ENCODE peak calls at places on chromosome 4, in seven cellular contexts. One of them, this sample, is unnamed.

GRCh38 chr4:2417196-2417764 is 1.2 kb downstream of the ZFYVE28 start:
- DNase-seq in transverse colon: no peak
- DNase-seq in stomach: no peak
- DNase-seq in esophagus squamous epithelium: no peak
- DNase-seq in IMR-90: no peak
- DNase-seq in ovary: no peak
- DNase-seq in uterus: no peak
- DNase-seq in this sample: no peak

GRCh38 chr4:8276358-8277240 is 7.0 kb downstream of the HTRA3 start:
- DNase-seq in transverse colon: no peak
- DNase-seq in stomach: peak; percentile 77
- DNase-seq in esophagus squamous epithelium: no peak
- DNase-seq in IMR-90: peak; percentile 16
- DNase-seq in ovary: peak; percentile 78
- DNase-seq in uterus: peak; percentile 64
- DNase-seq in this sample: no peak

GRCh38 chr4:56200275-56200674 is 187.0 kb downstream of the AASDH start:
- DNase-seq in transverse colon: no peak
- DNase-seq in stomach: no peak
- DNase-seq in esophagus squamous epithelium: no peak
- DNase-seq in IMR-90: no peak
- DNase-seq in ovary: no peak
- DNase-seq in uterus: no peak
- DNase-seq in this sample: no peak

GRCh38 chr4:36280555-36280954 is 861 bp upstream of the DTHD1 start:
- DNase-seq in transverse colon: no peak
- DNase-seq in stomach: no peak
- DNase-seq in esophagus squamous epithelium: no peak
- DNase-seq in IMR-90: no peak
- DNase-seq in ovary: no peak
- DNase-seq in uterus: no peak
- DNase-seq in this sample: no peak

GRCh38 chr4:111209706-111210105 is 586.8 kb upstream of the PITX2 start:
- DNase-seq in transverse colon: no peak
- DNase-seq in stomach: no peak
- DNase-seq in esophagus squamous epithelium: no peak
- DNase-seq in IMR-90: no peak
- DNase-seq in ovary: no peak
- DNase-seq in uterus: no peak
- DNase-seq in this sample: no peak

GRCh38 chr4:10783351-10783750 is 98.8 kb upstream of the CLNK start:
- DNase-seq in transverse colon: no peak
- DNase-seq in stomach: no peak
- DNase-seq in esophagus squamous epithelium: no peak
- DNase-seq in IMR-90: peak; percentile 86
- DNase-seq in ovary: no peak
- DNase-seq in uterus: no peak
- DNase-seq in this sample: no peak

GRCh38 chr4:100826067-100826466 is 308.2 kb upstream of the EMCN start:
- DNase-seq in transverse colon: no peak
- DNase-seq in stomach: no peak
- DNase-seq in esophagus squamous epithelium: no peak
- DNase-seq in IMR-90: no peak
- DNase-seq in ovary: no peak
- DNase-seq in uterus: no peak
- DNase-seq in this sample: no peak

GRCh38 chr4:82562553-82562854 is 716 bp upstream of the TMEM150C start:
- DNase-seq in transverse colon: no peak
- DNase-seq in stomach: no peak
- DNase-seq in esophagus squamous epithelium: no peak
- DNase-seq in IMR-90: no peak
- DNase-seq in ovary: no peak
- DNase-seq in uterus: no peak
- DNase-seq in this sample: no peak

GRCh38 chr4:154024097-154024496 is 235.2 kb upstream of the SFRP2 start:
- DNase-seq in transverse colon: no peak
- DNase-seq in stomach: no peak
- DNase-seq in esophagus squamous epithelium: no peak
- DNase-seq in IMR-90: no peak
- DNase-seq in ovary: no peak
- DNase-seq in uterus: no peak
- DNase-seq in this sample: no peak

GRCh38 chr4:105896984-105897760 is 1.9 kb downstream of the NPNT start:
- DNase-seq in transverse colon: no peak
- DNase-seq in stomach: no peak
- DNase-seq in esophagus squamous epithelium: no peak
- DNase-seq in IMR-90: no peak
- DNase-seq in ovary: no peak
- DNase-seq in uterus: no peak
- DNase-seq in this sample: no peak
- H3K4me3 ChIP-seq in transverse colon: peak overlapping the region; percentile 59
- H3K4me3 ChIP-seq in stomach: peak overlapping the region; percentile 60
- H3K4me3 ChIP-seq in esophagus squamous epithelium: no peak overlapping the region
- H3K4me3 ChIP-seq in IMR-90: no peak overlapping the region
- H3K4me3 ChIP-seq in ovary: no peak overlapping the region
- H3K4me3 ChIP-seq in uterus: no peak overlapping the region
- H3K4me3 ChIP-seq in this sample: no peak overlapping the region

GRCh38 chr4:15694431-15694830 is 8.4 kb upstream of the BST1 start:
- DNase-seq in transverse colon: no peak
- DNase-seq in stomach: no peak
- DNase-seq in esophagus squamous epithelium: no peak
- DNase-seq in IMR-90: no peak
- DNase-seq in ovary: no peak
- DNase-seq in uterus: no peak
- DNase-seq in this sample: no peak

GRCh38 chr4:15695764-15696163 is 7.1 kb upstream of the BST1 start:
- DNase-seq in transverse colon: no peak
- DNase-seq in stomach: no peak
- DNase-seq in esophagus squamous epithelium: no peak
- DNase-seq in IMR-90: no peak
- DNase-seq in ovary: no peak
- DNase-seq in uterus: no peak
- DNase-seq in this sample: no peak

GRCh38 chr4:15696866-15697265 is 6.0 kb upstream of the BST1 start:
- DNase-seq in transverse colon: no peak
- DNase-seq in stomach: no peak
- DNase-seq in esophagus squamous epithelium: no peak
- DNase-seq in IMR-90: no peak
- DNase-seq in ovary: no peak
- DNase-seq in uterus: no peak
- DNase-seq in this sample: no peak

GRCh38 chr4:15691346-15692140 is 9.9 kb downstream of the FAM200B start:
- DNase-seq in transverse colon: no peak
- DNase-seq in stomach: no peak
- DNase-seq in esophagus squamous epithelium: no peak
- DNase-seq in IMR-90: peak; percentile 87
- DNase-seq in ovary: no peak
- DNase-seq in uterus: no peak
- DNase-seq in this sample: no peak

GRCh38 chr4:15695240-15695699 is 7.6 kb upstream of the BST1 start:
- DNase-seq in transverse colon: no peak
- DNase-seq in stomach: no peak
- DNase-seq in esophagus squamous epithelium: no peak
- DNase-seq in IMR-90: peak; percentile 99
- DNase-seq in ovary: no peak
- DNase-seq in uterus: no peak
- DNase-seq in this sample: no peak
- TF ChIP-seq CTCF in transverse colon: no peak
- TF ChIP-seq CTCF in stomach: no peak
- TF ChIP-seq CTCF in esophagus squamous epithelium: no peak
- TF ChIP-seq CTCF in IMR-90: peak; percentile 3
- TF ChIP-seq CTCF in ovary: no peak
- TF ChIP-seq CTCF in uterus: no peak
- TF ChIP-seq CTCF in this sample: no peak

GRCh38 chr4:78484574-78484973 is 67.0 kb upstream of the ANXA3 start:
- DNase-seq in transverse colon: no peak
- DNase-seq in stomach: no peak
- DNase-seq in esophagus squamous epithelium: no peak
- DNase-seq in IMR-90: no peak
- DNase-seq in ovary: no peak
- DNase-seq in uterus: no peak
- DNase-seq in this sample: no peak
- TF ChIP-seq POLR2A in transverse colon: no peak
- TF ChIP-seq POLR2A in stomach: no peak
- TF ChIP-seq POLR2A in esophagus squamous epithelium: no peak
- TF ChIP-seq POLR2A in IMR-90: no peak
- TF ChIP-seq POLR2A in ovary: no peak
- TF ChIP-seq POLR2A in uterus: no peak
- TF ChIP-seq POLR2A in this sample: no peak

DNA sequence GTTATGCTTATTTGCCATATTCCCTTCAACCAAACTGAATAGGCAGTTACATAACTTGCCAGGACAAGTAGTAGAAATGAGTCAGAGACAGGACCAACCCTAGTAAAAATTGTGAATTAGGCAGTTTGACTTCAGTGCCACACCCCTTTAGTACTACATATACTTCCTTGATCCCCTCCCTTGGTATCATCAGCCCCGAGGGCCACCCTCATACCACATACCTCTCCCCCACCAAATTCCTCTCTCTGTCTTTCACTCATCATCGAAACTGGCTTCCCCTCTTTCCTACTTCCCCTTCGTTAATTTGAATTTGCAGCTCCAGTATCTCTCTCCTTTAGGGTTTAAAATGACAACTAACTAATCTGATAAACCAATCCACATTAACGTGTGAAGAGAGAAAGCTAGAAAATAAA is 7.9 kb upstream of the PTPN13 start:
- DNase-seq in transverse colon: no peak
- DNase-seq in stomach: no peak
- DNase-seq in esophagus squamous epithelium: no peak
- DNase-seq in IMR-90: no peak
- DNase-seq in ovary: no peak
- DNase-seq in uterus: no peak
- DNase-seq in this sample: no peak
- H3K4me3 ChIP-seq in transverse colon: no peak overlapping the region
- H3K4me3 ChIP-seq in stomach: no peak overlapping the region
- H3K4me3 ChIP-seq in esophagus squamous epithelium: no peak overlapping the region
- H3K4me3 ChIP-seq in IMR-90: no peak overlapping the region
- H3K4me3 ChIP-seq in ovary: no peak overlapping the region
- H3K4me3 ChIP-seq in uterus: no peak overlapping the region
- H3K4me3 ChIP-seq in this sample: no peak overlapping the region

This sample was measured in lower leg skin.